ENCODE peak calls at places on chromosomes 13 and 19, in ten cellular contexts. R is GM03348; B is PC-3; O is dorsolateral prefrontal cortex; S is hippocampal formation; I is RWPE1; A is SJSA1; N is stimulated activated CD8-positive, alpha-beta memory T cell treated with anti-CD3 and anti-CD28 coated beads, Interleukin-15, amount 100 ng/mL, for 24 hours; Q is HTR-8/SVneo; Z is ELR. P is an unnamed sample.

GRCh38 chr13:99977912-99978780 is 3.4 kb upstream of the ZIC2 start:
- DNase-seq in R (no peak), B (no peak), O (no peak), S (no peak), I (no peak), A (peak; percentile 65), N (no peak), Q (no peak), Z (no peak), P (no peak)

GRCh38 chr19:280541-281007 is 10.6 kb downstream of the PLPP2 start:
- DNase-seq in R (no peak), B (no peak), O (no peak), S (no peak), I (no peak), A (no peak), N (no peak), Q (no peak), Z (no peak), P (no peak)

GRCh38 chr13:72820156-72820897 is 38.4 kb downstream of the PIBF1 start:
- DNase-seq in R (peak; percentile 10), B (no peak), O (no peak), S (no peak), I (no peak), A (no peak), N (no peak), Q (no peak), Z (peak; percentile 59), P (no peak)

GRCh38 chr19:36115453-36116343 is at the start of gene TBCB:
- DNase-seq in R (peak; percentile 90), B (no peak), O (no peak), S (no peak), I (peak; percentile 66), A (peak; percentile 78), N (peak; percentile 84), Q (peak; percentile 67), Z (peak; percentile 53), P (no peak)

GRCh38 chr19:39125554-39126311 is at the start of gene PAK4:
- DNase-seq in R (peak; percentile 100), B (peak; percentile 96), O (peak; percentile 99), S (peak; percentile 97), I (peak; percentile 100), A (peak; percentile 98), N (peak; percentile 97), Q (peak; percentile 99), Z (peak; percentile 98), P (peak; percentile 82)

GRCh38 chr19:48818234-48818823 is 7.5 kb upstream of the BCAT2 start:
- DNase-seq in R (no peak), B (no peak), O (no peak), S (no peak), I (no peak), A (no peak), N (no peak), Q (no peak), Z (no peak), P (no peak)

GRCh38 chr19:4369109-4369887 is 25.9 kb downstream of the MPND start:
- DNase-seq in R (no peak), B (no peak), O (peak; percentile 43), S (no peak), I (peak; percentile 65), A (peak; percentile 42), N (peak; percentile 29), Q (no peak), Z (no peak), P (no peak)

GRCh38 chr19:29554149-29554548 is 28.4 kb downstream of the VSTM2B start:
- DNase-seq in R (no peak), B (no peak), O (no peak), S (no peak), I (no peak), A (no peak), N (no peak), Q (no peak), Z (no peak), P (no peak)

GRCh38 chr13:24654741-24655140 is 25.5 kb upstream of the ATP12A start:
- DNase-seq in R (peak; percentile 84), B (no peak), O (no peak), S (no peak), I (no peak), A (no peak), N (no peak), Q (no peak), Z (no peak), P (no peak)

GRCh38 chr13:44425041-44425814 is 51.6 kb downstream of the SERP2 start:
- DNase-seq in R (no peak), B (no peak), O (no peak), S (no peak), I (no peak), A (no peak), N (no peak), Q (no peak), Z (no peak), P (no peak)